ENCODE peak calls at places on chromosomes 12 and 14, in eight cellular contexts. F, J, G, B, Q, O, X and V are unnamed samples.

GRCh38 chr14:73744874-73745529 is 30.8 kb upstream of the PNMA1 start:
- DNase-seq in Q (no peak), G (peak), B (no peak), O (no peak), F (no peak), J (no peak), X (no peak), V (no peak)

GRCh38 chr14:105503296-105503640 is 12.2 kb downstream of the TEDC1 start:
- DNase-seq in O (no peak), J (no peak), F (no peak), Q (no peak), X (no peak), G (peak), B (no peak), V (no peak)

GRCh38 chr12:27277846-27278260 is 33.8 kb downstream of the STK38L start:
- DNase-seq in X (no peak), G (no peak), O (no peak), F (no peak), B (peak), Q (no peak), J (peak), V (peak)

GRCh38 chr12:63151061-63151897 is at the start of gene AVPR1A:
- DNase-seq in Q (no peak), J (no peak), F (no peak), B (no peak), O (peak), G (peak), X (no peak), V (peak)

GRCh38 chr12:101920906-101921305 is 43.5 kb downstream of the DRAM1 start:
- DNase-seq in Q (no peak), G (no peak), O (no peak), X (no peak), F (no peak), J (no peak), B (peak), V (peak)

GRCh38 chr14:95811813-95812212 is 64.8 kb upstream of the TUNAR start:
- DNase-seq in F (no peak), G (no peak), Q (peak), X (no peak), J (no peak), B (no peak), O (no peak), V (no peak)

GRCh38 chr12:127823801-127824200 is 443.2 kb upstream of the TMEM132C start:
- DNase-seq in B (no peak), G (no peak), O (no peak), F (no peak), X (no peak), J (no peak), Q (no peak), V (no peak)

GRCh38 chr14:100140452-100141132 is 18.9 kb downstream of the DEGS2 start:
- DNase-seq in B (no peak), O (no peak), F (no peak), G (no peak), Q (no peak), J (peak), X (no peak), V (no peak)

GRCh38 chr14:64444984-64445845 is 20.1 kb upstream of the AKAP5 start:
- DNase-seq in G (no peak), F (no peak), B (peak), Q (no peak), O (no peak), X (peak), J (peak), V (peak)

GRCh38 chr12:5379737-5380496 is 52.0 kb upstream of the NTF3 start:
- DNase-seq in B (no peak), F (no peak), O (no peak), J (no peak), X (no peak), G (peak), Q (no peak), V (no peak)

GRCh38 chr12:125185740-125186470 is 120.7 kb downstream of the AACS start:
- DNase-seq in G (peak), J (peak), O (peak), Q (no peak), B (peak), F (peak), X (peak), V (peak)

GRCh38 chr12:89863332-89863938 is 154.8 kb upstream of the ATP2B1 start:
- DNase-seq in B (no peak), J (no peak), X (peak), Q (no peak), F (no peak), G (no peak), O (no peak), V (no peak)

GRCh38 chr14:71908141-71908540 is 24.1 kb upstream of the RGS6 start:
- DNase-seq in G (no peak), B (no peak), X (no peak), J (no peak), O (no peak), Q (no peak), F (no peak), V (no peak)

GRCh38 chr12:88308825-88309224 is 166.7 kb downstream of the TMTC3 start:
- DNase-seq in F (no peak), O (no peak), X (no peak), Q (no peak), B (peak), G (no peak), J (peak), V (peak)

GRCh38 chr14:94304243-94304642 is 11.2 kb upstream of the SERPINA10 start:
- DNase-seq in O (no peak), F (no peak), J (no peak), B (no peak), G (no peak), X (no peak), Q (peak), V (no peak)

GRCh38 chr12:124520258-124520657 is 47.2 kb downstream of the NCOR2 start:
- DNase-seq in X (no peak), Q (peak), J (peak), B (no peak), G (peak), O (peak), F (no peak), V (no peak)

GRCh38 chr12:19415563-19415962 is 23.7 kb upstream of the AEBP2 start:
- DNase-seq in Q (no peak), F (no peak), B (no peak), X (no peak), O (no peak), J (no peak), G (no peak), V (no peak)

GRCh38 chr12:51162217-51162616 is 10.7 kb downstream of the TFCP2 start:
- DNase-seq in X (no peak), J (no peak), G (no peak), B (no peak), Q (no peak), F (no peak), O (no peak), V (no peak)

GRCh38 chr12:105223358-105223840 is 12.6 kb downstream of the APPL2 start:
- DNase-seq in F (no peak), G (no peak), O (no peak), Q (no peak), X (no peak), J (no peak), B (peak), V (no peak)

GRCh38 chr12:52089491-52089890 is 10.0 kb downstream of the SMIM41 start:
- DNase-seq in F (no peak), O (no peak), B (no peak), G (no peak), J (no peak), Q (peak), X (no peak), V (no peak)

GRCh38 chr14:73463411-73463810 is 5.1 kb upstream of the NUMB start:
- DNase-seq in Q (peak), B (peak), O (no peak), J (peak), X (no peak), F (no peak), G (peak), V (peak)

GRCh38 chr12:106863185-106863584 is 88.7 kb downstream of the RIC8B start:
- DNase-seq in X (no peak), J (peak), F (no peak), O (no peak), Q (no peak), B (peak), G (no peak), V (no peak)

GRCh38 chr12:14884458-14884878 is 1.2 kb downstream of the MGP start:
- DNase-seq in X (peak), J (peak), Q (peak), O (peak), F (peak), B (peak), G (peak), V (peak)